ENCODE peak calls at places on chromosomes 1 and 21, in four cellular contexts. D is HAP-1, A is GM12865, U is fibroblast of mammary gland. H is an unnamed sample.

GRCh38 chr21:43012596-43012995 is 38.2 kb downstream of the PKNOX1 start:
- DNase-seq in D (no peak), A (no peak), U (peak; percentile 41), H (no peak)

GRCh38 chr1:42730988-42731387 is 9.0 kb downstream of the CLDN19 start:
- DNase-seq in U (peak; percentile 14), A (peak; percentile 44), D (no peak), H (no peak)

GRCh38 chr21:42233067-42233981 is 14.4 kb downstream of the ABCG1 start:
- DNase-seq in A (peak; percentile 90), U (peak; percentile 16), D (no peak), H (peak; percentile 78)

GRCh38 chr1:37553598-37553926 is 531 bp downstream of the SNIP1 start:
- DNase-seq in A (no peak), D (no peak), U (no peak), H (no peak)

GRCh38 chr1:71088645-71089287 is 7.9 kb upstream of the ZRANB2 start:
- DNase-seq in A (no peak), D (no peak), U (no peak), H (no peak)

GRCh38 chr21:44295163-44295601 is 4.7 kb upstream of the PFKL start:
- DNase-seq in U (no peak), D (no peak), A (no peak), H (no peak)

GRCh38 chr1:15141933-15142647 is 11.5 kb upstream of the TMEM51 start:
- DNase-seq in D (no peak), U (peak; percentile 53), A (no peak), H (no peak)

GRCh38 chr1:60989745-60990718 is 92.3 kb upstream of the NFIA start:
- DNase-seq in A (no peak), D (peak; percentile 14), U (peak; percentile 96), H (no peak)

GRCh38 chr1:91683598-91683951 is 182.9 kb downstream of the CDC7 start:
- DNase-seq in A (no peak), U (no peak), D (no peak), H (no peak)

H was measured in T follicular helper cell.